ENCODE peak calls at places on chromosomes 4 and X, in seven cellular contexts. B is Calu3, R is fibroblast of lung, J is body of pancreas, C is HFF-Myc, O is B cell, Z is cardiac fibroblast. S is an unnamed sample.

GRCh38 chr4:176359590-176359989 is 39.8 kb downstream of the SPCS3 start:
- DNase-seq in Z (peak), R (peak), C (peak), J (no peak), B (no peak), O (no peak), S (peak)

GRCh38 chrX:155745792-155746191 is 133.0 kb upstream of the TMLHE start:
- DNase-seq in C (no peak), B (peak), R (peak), Z (peak), O (no peak), J (peak), S (peak)

GRCh38 chr4:53785996-53786395 is 194.7 kb upstream of the LNX1 start:
- DNase-seq in R (no peak), B (no peak), C (no peak), J (no peak), O (no peak), Z (no peak), S (peak)

GRCh38 chr4:136320471-136320813 is 1211.9 kb downstream of the PCDH18 start:
- DNase-seq in C (no peak), J (no peak), Z (no peak), B (no peak), R (no peak), O (no peak), S (no peak)

GRCh38 chr4:83010522-83011318 is at the start of gene LIN54:
- DNase-seq in R (peak), B (peak), J (peak), O (peak), C (no peak), Z (peak), S (peak)

GRCh38 chr4:7358100-7358735 is 76.5 kb downstream of the PSAPL1 start:
- DNase-seq in O (peak), Z (peak), C (peak), B (peak), R (peak), J (no peak), S (peak)

GRCh38 chr4:106601519-106601918 is 232.9 kb upstream of the GIMD1 start:
- DNase-seq in Z (no peak), C (no peak), O (no peak), B (no peak), R (peak), J (no peak), S (peak)

GRCh38 chr4:146442801-146443200 is 78.9 kb downstream of the SLC10A7 start:
- DNase-seq in O (no peak), Z (peak), C (peak), R (peak), B (no peak), J (no peak), S (peak)

GRCh38 chrX:1794586-1794985 is 179.7 kb downstream of the ASMT start:
- DNase-seq in Z (no peak), R (no peak), B (no peak), C (no peak), O (no peak), J (no peak), S (no peak)

GRCh38 chrX:129932792-129933321 is 26.9 kb downstream of the UTP14A start:
- DNase-seq in R (no peak), J (peak), C (no peak), O (no peak), B (peak), Z (no peak), S (peak)

GRCh38 chrX:115892787-115893671 is 277.5 kb upstream of the AGTR2 start:
- DNase-seq in C (no peak), O (no peak), R (peak), J (peak), B (no peak), Z (peak), S (peak)

GRCh38 chr4:103076777-103077347 is 301 bp upstream of the SLC9B2 start:
- DNase-seq in B (no peak), J (no peak), O (no peak), R (no peak), C (no peak), Z (no peak), S (no peak)

GRCh38 chr4:103075435-103075893 is 1.1 kb downstream of the SLC9B2 start:
- DNase-seq in R (peak), Z (peak), J (no peak), C (no peak), B (no peak), O (no peak), S (peak)

GRCh38 chr4:103074598-103075434 is 1.7 kb downstream of the SLC9B2 start:
- DNase-seq in O (no peak), Z (no peak), B (no peak), R (peak), C (no peak), J (no peak), S (peak)

GRCh38 chr4:103074039-103074438 is 2.5 kb downstream of the SLC9B2 start:
- DNase-seq in O (no peak), Z (no peak), J (no peak), C (no peak), B (no peak), R (no peak), S (no peak)

GRCh38 chr4:103075894-103076776 is at the start of gene SLC9B2:
- DNase-seq in R (peak), Z (peak), C (no peak), B (peak), J (peak), O (peak), S (peak)
- TF ChIP-seq CTCF in R (no peak), Z (peak), C (no peak), B (no peak), J (no peak), O (peak), S (no peak)

GRCh38 chrX:6574762-6575161 is 39.8 kb upstream of the VCX3A start:
- DNase-seq in O (no peak), C (no peak), Z (no peak), B (no peak), J (no peak), R (no peak), S (no peak)
- TF ChIP-seq CTCF in O (no peak), C (no peak), Z (no peak), B (no peak), J (no peak), R (no peak), S (no peak)

DNA sequence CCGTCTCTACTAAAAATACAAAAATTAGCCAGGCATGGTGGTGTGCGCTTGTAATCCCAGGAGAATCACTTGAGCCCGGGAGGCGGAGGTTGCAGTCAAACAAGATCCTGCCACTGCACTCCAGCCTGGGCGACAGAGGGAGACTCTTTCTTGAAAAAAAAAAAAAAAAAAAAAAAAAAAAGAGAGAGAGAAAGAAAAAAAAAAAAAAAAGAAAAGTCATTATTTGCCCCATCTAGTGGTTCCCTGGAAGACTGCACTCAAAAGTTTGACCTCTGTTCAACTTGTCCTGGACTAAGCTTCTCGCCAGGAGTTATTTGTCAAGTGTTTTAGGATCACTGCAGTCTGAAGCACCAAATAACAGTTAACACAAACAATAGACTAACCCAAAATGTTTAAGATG is 45.3 kb upstream of the KCTD8 start:
- DNase-seq in B (no peak), J (peak), O (no peak), R (no peak), Z (peak), C (no peak), S (peak)
- TF ChIP-seq CTCF in B (no peak), J (peak), O (peak), R (peak), Z (peak), C (peak), S (peak)

DNA sequence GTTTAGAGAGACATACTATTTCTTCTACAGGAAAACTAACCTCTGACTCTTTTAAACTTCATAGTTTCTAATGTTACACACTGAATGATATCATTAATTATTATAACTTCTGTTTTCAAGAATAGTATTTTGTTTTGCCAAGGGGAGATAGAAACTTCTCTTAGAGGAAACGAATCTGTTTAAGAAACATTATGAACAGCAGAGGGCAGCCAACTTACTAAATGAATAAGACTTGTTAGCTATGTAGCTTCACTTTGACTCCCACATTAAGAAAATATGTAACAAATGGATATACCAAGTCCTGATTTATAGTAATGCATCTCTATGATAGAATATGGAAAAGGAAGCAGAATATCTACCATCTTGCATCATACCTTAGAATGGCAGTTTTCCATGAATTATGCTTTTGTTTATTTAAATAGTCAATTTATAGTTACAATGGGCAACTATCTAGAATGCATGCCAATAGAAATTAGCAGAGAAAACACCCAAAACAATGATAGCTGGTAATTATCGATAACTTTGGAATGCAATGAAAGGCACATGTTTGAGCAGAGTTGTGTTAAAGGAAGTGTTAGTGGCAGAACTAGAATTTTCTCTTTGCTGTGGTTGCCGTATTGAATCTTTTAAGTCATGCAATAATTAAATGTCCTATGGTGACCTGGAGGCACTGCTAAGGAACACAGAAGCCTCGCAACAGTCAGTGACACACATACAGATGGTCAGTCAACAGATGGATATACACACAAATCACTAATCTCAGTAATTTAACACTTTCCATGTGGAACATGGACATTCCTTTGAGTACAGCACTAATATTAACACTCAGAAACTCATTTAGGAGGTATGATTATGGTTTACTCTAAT is 105.7 kb upstream of the PDLIM3 start:
- DNase-seq in R (peak), B (no peak), J (no peak), C (peak), Z (peak), O (no peak), S (peak)
- TF ChIP-seq CTCF in R (peak), B (no peak), J (peak), C (peak), Z (peak), O (peak), S (peak)